ENCODE peak calls at places on chromosomes 16 and 17, in five cellular contexts. H is GM12878, O is K562, U is H1, F is HepG2. G is an unnamed sample. For H3K36me3, the result is how much of the 10 kb centered on the place peaks cover.

GRCh38 chr16:58026139-58026704 is 668 bp downstream of the MMP15 start:
- DNase-seq in H (no peak), O (peak), U (no peak), F (no peak), G (peak)

GRCh38 chr16:30064746-30065111 is 831 bp upstream of the ALDOA start:
- DNase-seq in H (no peak), O (no peak), U (no peak), F (no peak), G (no peak)

GRCh38 chr17:27552467-27552779 is 78.6 kb upstream of the LGALS9 start:
- DNase-seq in H (no peak), O (no peak), U (no peak), F (peak), G (no peak)

GRCh38 chr16:2370725-2371124 is 30.2 kb upstream of the ABCA3 start:
- DNase-seq in H (no peak), O (no peak), U (no peak), F (no peak), G (no peak)

GRCh38 chr17:48176456-48176855 is 68.9 kb downstream of the SNX11 start:
- DNase-seq in H (no peak), O (no peak), U (no peak), F (no peak), G (no peak)

GRCh38 chr16:74035816-74036215 is 260.8 kb upstream of the PSMD7 start:
- DNase-seq in H (no peak), O (peak), U (no peak), F (peak), G (peak)

GRCh38 chr17:7843536-7844291 is 9.7 kb downstream of the KDM6B start:
- DNase-seq in H (peak), O (peak), U (no peak), F (peak), G (peak)

GRCh38 chr17:44362056-44362355 is 1.6 kb downstream of the FAM171A2 start:
- DNase-seq in H (no peak), O (no peak), U (no peak), F (no peak), G (no peak)

GRCh38 chr17:38868095-38868967 is 1.5 kb upstream of the LASP1 start:
- DNase-seq in H (peak), O (peak), U (no peak), F (peak), G (peak)

GRCh38 chr16:50306287-50306686 is 39.9 kb downstream of the ADCY7 start:
- DNase-seq in H (no peak), O (no peak), U (no peak), F (no peak), G (no peak)

GRCh38 chr17:50926523-50926922 is 60.4 kb upstream of the TOB1 start:
- DNase-seq in H (no peak), O (no peak), U (no peak), F (no peak), G (no peak)

GRCh38 chr17:68462381-68463210 is 5.3 kb upstream of the WIPI1 start:
- DNase-seq in H (peak), O (peak), U (peak), F (peak), G (peak)

GRCh38 chr17:68775338-68775737 is 174.2 kb upstream of the FAM20A start:
- DNase-seq in H (no peak), O (no peak), U (no peak), F (no peak), G (no peak)

GRCh38 chr16:52141871-52142270 is 405.1 kb downstream of the TOX3 start:
- DNase-seq in H (no peak), O (no peak), U (peak), F (no peak), G (no peak)

GRCh38 chr17:64491995-64492394 is 4.9 kb downstream of the POLG2 start:
- DNase-seq in H (no peak), O (no peak), U (no peak), F (no peak), G (no peak)

GRCh38 chr16:12084436-12084835 is 107.9 kb downstream of the SNX29 start:
- DNase-seq in H (no peak), O (no peak), U (no peak), F (no peak), G (no peak)

GRCh38 chr16:78659216-78659615 is 559.8 kb downstream of the WWOX start:
- DNase-seq in H (no peak), O (no peak), U (no peak), F (no peak), G (no peak)

GRCh38 chr17:49730078-49730786 is 22.5 kb upstream of the SLC35B1 start:
- DNase-seq in H (no peak), O (no peak), U (no peak), F (no peak), G (no peak)

GRCh38 chr16:86634290-86634689 is 55.9 kb downstream of the FOXL1 start:
- DNase-seq in H (no peak), O (no peak), U (no peak), F (no peak), G (peak)

GRCh38 chr16:27894441-27894840 is 169.1 kb downstream of the GSG1L start:
- DNase-seq in H (no peak), O (no peak), U (no peak), F (no peak), G (no peak)

GRCh38 chr17:1937461-1937860 is 87.7 kb downstream of the RTN4RL1 start:
- DNase-seq in H (no peak), O (no peak), U (no peak), F (no peak), G (no peak)

GRCh38 chr17:48002920-48003685 is 32.2 kb downstream of the CDK5RAP3 start:
- DNase-seq in H (no peak), O (no peak), U (no peak), F (no peak), G (peak)

GRCh38 chr17:83191388-83192160 is 112.2 kb downstream of the METRNL start:
- DNase-seq in H (no peak), O (no peak), U (no peak), F (no peak), G (no peak)

GRCh38 chr16:35201151-35201550 is 1741.7 kb downstream of the TP53TG3F start:
- DNase-seq in H (no peak), O (no peak), U (no peak), F (no peak), G (no peak)

GRCh38 chr17:29241015-29241963 is 5.4 kb upstream of the CRYBA1 start:
- DNase-seq in H (no peak), O (no peak), U (peak), F (peak), G (peak)
- TF ChIP-seq CREB1 in H (no peak), O (no peak), U (no peak), F (no peak), G (no peak)

GRCh38 chr17:81522491-81523125 is 5.6 kb upstream of the FSCN2 start:
- DNase-seq in H (no peak), O (no peak), U (no peak), F (no peak), G (no peak)
- H2AFZ ChIP-seq in H (no peak), O (peak), U (no peak), F (no peak), G (no peak)

DNA sequence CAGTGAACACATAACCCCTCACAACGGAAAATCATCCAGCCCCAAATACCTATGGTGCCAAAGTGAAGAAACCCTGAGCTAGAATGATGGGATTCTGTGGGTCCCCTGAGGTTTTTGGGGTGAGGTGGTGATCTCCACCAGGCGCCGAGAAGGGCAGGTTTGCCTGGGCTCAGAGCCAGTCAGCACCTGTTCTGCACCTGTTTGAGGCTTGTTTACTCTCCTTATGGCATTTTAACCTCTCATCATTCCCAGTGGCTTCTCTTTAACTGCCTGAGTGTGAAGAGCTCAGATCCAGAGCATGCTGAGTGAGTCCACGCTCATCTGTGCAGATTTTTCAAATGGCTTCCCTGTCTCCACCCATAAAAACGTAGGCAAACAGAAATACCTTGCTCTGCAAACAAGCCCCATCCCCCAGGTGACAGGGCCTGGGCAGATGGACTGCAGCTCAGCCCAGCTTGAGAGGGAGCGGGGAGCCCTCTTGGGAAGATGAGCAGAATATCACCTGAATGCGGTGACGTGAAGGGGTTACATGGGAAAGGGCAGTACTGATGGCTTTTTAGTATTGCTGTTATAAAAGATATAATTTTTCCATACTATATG is 40.1 kb upstream of the CLEC19A start:
- DNase-seq in H (no peak), O (no peak), U (no peak), F (no peak), G (peak)
- H3K36me3 ChIP-seq in H (under half), O (under half), U (under half), F (under half), G (under half)

GRCh38 chr17:77734371-77735050 is 224.0 kb upstream of the TNRC6C start:
- DNase-seq in H (no peak), O (peak), U (no peak), F (peak), G (peak)
- TF ChIP-seq CREB1 in H (no peak), O (no peak), U (no peak), F (no peak), G (no peak)

DNA sequence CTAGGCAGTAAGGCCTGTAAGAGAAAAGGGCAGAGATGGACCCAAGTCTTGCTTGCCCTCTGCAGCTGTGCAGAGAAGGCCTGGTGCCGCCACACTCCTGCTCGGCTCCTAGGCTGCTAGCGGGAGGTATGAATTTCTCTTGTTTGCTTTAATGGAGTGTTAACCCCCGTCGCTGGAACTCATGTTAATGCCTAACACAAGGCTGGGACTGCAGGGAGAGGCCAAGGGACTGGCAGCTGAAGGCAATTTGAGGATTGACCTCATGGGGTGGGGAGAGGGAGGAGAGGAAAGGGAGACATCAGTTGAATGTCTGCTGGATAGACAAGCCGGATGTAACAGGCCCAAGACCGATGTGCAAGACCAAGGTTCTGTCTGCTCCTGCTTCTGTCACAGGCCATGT is 46.9 kb upstream of the TBX2 start:
- DNase-seq in H (no peak), O (no peak), U (no peak), F (peak), G (no peak)
- H2AFZ ChIP-seq in H (no peak), O (no peak), U (no peak), F (no peak), G (no peak)